ENCODE peak calls at places on chromosomes 13 and 19, in eight cellular contexts. K is ELR, H is heart right ventricle, T is coronary artery, R is M059J, N is caudate nucleus, C is IMR-90, W is astrocyte of the spinal cord. O is an unnamed sample.

GRCh38 chr19:32812571-32812970 is 57.0 kb downstream of the SLC7A9 start:
- DNase-seq in C (no peak), H (no peak), N (no peak), R (no peak), W (no peak), K (no peak), T (no peak), O (no peak)

GRCh38 chr19:45097776-45098520 is 5.0 kb downstream of the PPP1R37 start:
- DNase-seq in C (peak; percentile 98), K (peak; percentile 96), W (peak; percentile 91), H (no peak), R (peak; percentile 94), N (no peak), T (no peak), O (peak; percentile 77)

GRCh38 chr19:2253106-2254051 is 2.8 kb downstream of the JSRP1 start:
- DNase-seq in K (no peak), R (no peak), C (no peak), N (no peak), H (no peak), T (no peak), W (no peak), O (no peak)

GRCh38 chr13:75685239-75685697 is 49.1 kb downstream of the LMO7 start:
- DNase-seq in T (no peak), N (no peak), C (peak; percentile 91), H (no peak), R (peak; percentile 93), W (peak; percentile 83), K (peak; percentile 89), O (no peak)

GRCh38 chr19:14059093-14059480 is 2.8 kb downstream of the PALM3 start:
- DNase-seq in R (no peak), C (no peak), K (peak; percentile 26), N (no peak), H (no peak), W (no peak), T (no peak), O (no peak)

GRCh38 chr19:36160821-36161596 is 8.8 kb upstream of the COX7A1 start:
- DNase-seq in R (no peak), N (no peak), C (no peak), K (no peak), W (no peak), H (no peak), T (no peak), O (no peak)

GRCh38 chr19:10105241-10106099 is 692 bp upstream of the PPAN start:
- DNase-seq in H (no peak), C (no peak), R (no peak), K (no peak), T (no peak), N (no peak), W (no peak), O (no peak)

GRCh38 chr13:113929628-113930615 is 44.0 kb downstream of the C13orf46 start:
- DNase-seq in K (no peak), H (no peak), R (no peak), C (no peak), N (no peak), T (peak; percentile 76), W (no peak), O (peak; percentile 63)

GRCh38 chr13:27868639-27869435 is 51.0 kb upstream of the PDX1 start:
- DNase-seq in N (no peak), R (peak; percentile 5), W (peak; percentile 1), T (no peak), K (peak; percentile 30), C (peak; percentile 5), H (no peak), O (no peak)

GRCh38 chr13:105918842-105919741 is 616.4 kb downstream of the EFNB2 start:
- DNase-seq in C (peak; percentile 82), W (peak; percentile 62), K (peak; percentile 90), H (no peak), N (no peak), T (no peak), R (peak; percentile 88), O (peak; percentile 45)

GRCh38 chr19:14265285-14266036 is 59.5 kb upstream of the ADGRL1 start:
- DNase-seq in H (no peak), N (no peak), R (no peak), W (no peak), T (no peak), C (no peak), K (no peak), O (no peak)

GRCh38 chr19:47255947-47256687 is at the start of gene CCDC9:
- DNase-seq in T (peak; percentile 99), H (peak; percentile 95), W (peak; percentile 97), C (peak; percentile 95), N (peak; percentile 99), K (peak; percentile 96), R (peak; percentile 94), O (peak; percentile 99)

GRCh38 chr13:30299746-30300145 is 7.6 kb downstream of the KATNAL1 start:
- DNase-seq in W (peak; percentile 33), K (no peak), C (peak; percentile 35), R (peak; percentile 26), H (no peak), N (no peak), T (no peak), O (no peak)

GRCh38 chr19:38145627-38146026 is 78.4 kb downstream of the DPF1 start:
- DNase-seq in R (no peak), H (no peak), C (no peak), N (no peak), T (no peak), W (no peak), K (no peak), O (no peak)